ENCODE peak calls at places on chromosome 15, in nine cellular contexts. H, U, T, N, I, A, E, Z and Y are unnamed samples.

GRCh38 chr15:63040954-63041353 is 1.6 kb upstream of the TPM1 start:
- DNase-seq in I (no peak), A (no peak), T (no peak), H (no peak), Z (no peak), E (no peak), U (no peak), N (no peak), Y (no peak)

GRCh38 chr15:69340243-69340991 is 41.7 kb downstream of the PAQR5 start:
- DNase-seq in I (no peak), N (no peak), A (no peak), T (no peak), U (no peak), Z (no peak), E (no peak), H (no peak), Y (peak)

GRCh38 chr15:88911766-88912118 is 1.4 kb downstream of the MFGE8 start:
- DNase-seq in Z (no peak), U (no peak), E (no peak), A (no peak), T (no peak), H (no peak), N (no peak), I (no peak), Y (no peak)

GRCh38 chr15:57751177-57751800 is 44.8 kb downstream of the POLR2M start:
- DNase-seq in T (no peak), A (no peak), N (peak), I (no peak), U (no peak), E (no peak), Z (no peak), H (no peak), Y (no peak)

GRCh38 chr15:65249641-65250040 is 37.0 kb downstream of the PARP16 start:
- DNase-seq in H (no peak), I (no peak), Z (peak), U (peak), T (no peak), N (no peak), A (no peak), E (no peak), Y (no peak)

GRCh38 chr15:68204776-68205557 is at the start of gene CALML4:
- DNase-seq in T (no peak), H (no peak), E (no peak), N (no peak), Z (no peak), A (no peak), I (peak), U (no peak), Y (no peak)

GRCh38 chr15:68275165-68275746 is 2.3 kb upstream of the FEM1B start:
- DNase-seq in A (no peak), E (no peak), Z (no peak), T (no peak), U (no peak), I (no peak), N (no peak), H (no peak), Y (no peak)

GRCh38 chr15:89496155-89497098 is at the start of gene RHCG:
- DNase-seq in I (peak), T (no peak), N (no peak), Z (peak), E (no peak), H (no peak), U (no peak), A (no peak), Y (peak)

GRCh38 chr15:55909036-55909811 is 84.2 kb downstream of the NEDD4 start:
- DNase-seq in U (no peak), N (no peak), Z (no peak), H (no peak), A (no peak), E (no peak), I (no peak), T (no peak), Y (no peak)

GRCh38 chr15:70243686-70244540 is 146.2 kb upstream of the TLE3 start:
- DNase-seq in T (no peak), E (no peak), A (no peak), Z (no peak), U (no peak), N (no peak), I (no peak), H (no peak), Y (no peak)

GRCh38 chr15:26070095-26070532 is 207.0 kb upstream of the ATP10A start:
- DNase-seq in U (no peak), H (no peak), E (no peak), Z (no peak), N (no peak), A (no peak), I (no peak), T (no peak), Y (no peak)

GRCh38 chr15:99177679-99178078 is 71.7 kb downstream of the TTC23 start:
- DNase-seq in H (no peak), N (no peak), Z (no peak), U (no peak), I (no peak), E (no peak), A (no peak), T (no peak), Y (no peak)

GRCh38 chr15:57251308-57251707 is 125.0 kb upstream of the CGNL1 start:
- DNase-seq in Z (no peak), U (no peak), N (no peak), T (no peak), H (no peak), A (no peak), I (no peak), E (no peak), Y (no peak)

GRCh38 chr15:58307313-58307961 is 124.4 kb upstream of the LIPC start:
- DNase-seq in I (no peak), N (no peak), H (no peak), E (no peak), T (peak), A (no peak), Z (no peak), U (no peak), Y (no peak)

GRCh38 chr15:26045516-26045915 is 182.4 kb upstream of the ATP10A start:
- DNase-seq in T (no peak), U (no peak), A (no peak), Z (no peak), E (no peak), H (no peak), I (no peak), N (no peak), Y (no peak)

GRCh38 chr15:79923068-79923514 is 26.3 kb upstream of the MTHFS start:
- DNase-seq in H (peak), T (no peak), U (peak), A (peak), N (peak), Z (peak), I (peak), E (peak), Y (peak)

GRCh38 chr15:66236806-66237205 is 16.7 kb downstream of the MEGF11 start:
- DNase-seq in Z (no peak), I (no peak), E (no peak), A (no peak), N (no peak), H (no peak), T (no peak), U (no peak), Y (no peak)

GRCh38 chr15:58340176-58340575 is 91.6 kb upstream of the LIPC start:
- DNase-seq in H (no peak), T (no peak), A (no peak), Z (no peak), E (no peak), I (no peak), U (no peak), N (no peak), Y (no peak)

GRCh38 chr15:91866971-91867372 is 13.5 kb downstream of the SLCO3A1 start:
- DNase-seq in Z (no peak), N (peak), A (no peak), I (no peak), U (no peak), T (no peak), H (no peak), E (no peak), Y (no peak)

GRCh38 chr15:98896802-98897732 is 110.5 kb downstream of the PGPEP1L start:
- DNase-seq in H (no peak), Z (no peak), T (peak), E (no peak), U (no peak), N (no peak), A (no peak), I (no peak), Y (no peak)

GRCh38 chr15:74311734-74312444 is 55.6 kb downstream of the CYP11A1 start:
- DNase-seq in E (no peak), Z (no peak), H (no peak), N (no peak), A (no peak), U (no peak), I (peak), T (no peak), Y (peak)

GRCh38 chr15:56794150-56794922 is 61.0 kb upstream of the ZNF280D start:
- DNase-seq in I (no peak), A (no peak), Z (no peak), N (no peak), H (no peak), T (no peak), U (no peak), E (no peak), Y (no peak)

GRCh38 chr15:43408789-43409188 is 37.9 kb downstream of the TUBGCP4 start:
- DNase-seq in T (no peak), N (no peak), I (no peak), Z (no peak), U (no peak), H (no peak), E (no peak), A (no peak), Y (no peak)

GRCh38 chr15:43185161-43186002 is at the start of gene CCNDBP1:
- DNase-seq in E (peak), A (peak), I (peak), Z (peak), H (peak), N (peak), U (peak), T (peak), Y (peak)

GRCh38 chr15:50065264-50065663 is 53.8 kb downstream of the ATP8B4 start:
- DNase-seq in Z (no peak), I (no peak), T (no peak), A (no peak), U (no peak), N (no peak), H (no peak), E (no peak), Y (no peak)

GRCh38 chr15:28934645-28935044 is 48.9 kb downstream of the APBA2 start:
- DNase-seq in Z (no peak), I (no peak), E (no peak), U (no peak), H (no peak), N (no peak), T (no peak), A (no peak), Y (no peak)

GRCh38 chr15:92696096-92696495 is 40.5 kb upstream of the FAM174B start:
- DNase-seq in H (no peak), N (no peak), Z (no peak), U (no peak), A (no peak), T (no peak), I (no peak), E (no peak), Y (no peak)